ENCODE peak calls at places on chromosomes 5 and 9, in five cellular contexts. A, C, D, K and F are unnamed samples.

GRCh38 chr9:80114241-80114640 is 542.5 kb downstream of the TLE4 start:
- DNase-seq in A (no peak), C (no peak), D (no peak), K (no peak), F (no peak)

GRCh38 chr9:27654629-27655285 is 81.5 kb upstream of the C9orf72 start:
- DNase-seq in A (no peak), C (no peak), D (no peak), K (peak; percentile 1), F (no peak)

GRCh38 chr5:116361171-116361967 is 213.3 kb downstream of the SEMA6A start:
- DNase-seq in A (no peak), C (no peak), D (peak; percentile 42), K (peak; percentile 77), F (peak; percentile 81)

GRCh38 chr5:124156408-124157027 is 589.9 kb downstream of the ZNF608 start:
- DNase-seq in A (no peak), C (no peak), D (no peak), K (no peak), F (no peak)

GRCh38 chr5:181217805-181218065 is 5.3 kb upstream of the TRIM41 start:
- DNase-seq in A (no peak), C (peak; percentile 63), D (no peak), K (no peak), F (no peak)

GRCh38 chr5:140270008-140270407 is 32.9 kb downstream of the PFDN1 start:
- DNase-seq in A (no peak), C (no peak), D (no peak), K (no peak), F (no peak)

GRCh38 chr9:5786370-5787127 is 46.4 kb downstream of the ERMP1 start:
- DNase-seq in A (no peak), C (no peak), D (no peak), K (peak; percentile 14), F (no peak)

GRCh38 chr9:133572821-133573361 is 36.3 kb downstream of the FAM163B start:
- DNase-seq in A (no peak), C (no peak), D (no peak), K (peak; percentile 83), F (peak; percentile 34)

GRCh38 chr5:180441577-180441976 is 52.6 kb upstream of the CNOT6 start:
- DNase-seq in A (no peak), C (no peak), D (no peak), K (no peak), F (no peak)

GRCh38 chr9:108041551-108041950 is 552.0 kb upstream of the KLF4 start:
- DNase-seq in A (no peak), C (no peak), D (no peak), K (no peak), F (no peak)

GRCh38 chr5:103497782-103498181 is 64.8 kb downstream of the NUDT12 start:
- DNase-seq in A (no peak), C (no peak), D (no peak), K (no peak), F (no peak)

GRCh38 chr5:124746252-124746915 is at the start of gene ZNF608:
- DNase-seq in A (no peak), C (no peak), D (no peak), K (peak; percentile 57), F (no peak)